ENCODE peak calls at places on chromosome 1, in seven cellular contexts. One of them, this sample, is unnamed.
A peak's percentile ranks its signal among the peaks of the same experiment; 100 is the strongest.

GRCh38 chr1:167689569-167689925 is 32.2 kb upstream of the MPZL1 start:
- DNase-seq in fibroblast of the conjunctiva: no peak
- DNase-seq in stimulated activated CD8-positive, alpha-beta memory T cell treated with anti-CD3 and anti-CD28 coated beads, Interleukin-2, amount 100 ng/mL, for 1 hour: no peak
- DNase-seq in fibroblast of lung: no peak
- DNase-seq in iris pigment epithelial cell: peak; percentile 41
- DNase-seq in Calu3: no peak
- DNase-seq in HS-5: peak; percentile 54
- DNase-seq in this sample: no peak

GRCh38 chr1:173152585-173152984 is 54.5 kb downstream of the TNFSF4 start:
- DNase-seq in fibroblast of the conjunctiva: no peak
- DNase-seq in stimulated activated CD8-positive, alpha-beta memory T cell treated with anti-CD3 and anti-CD28 coated beads, Interleukin-2, amount 100 ng/mL, for 1 hour: no peak
- DNase-seq in fibroblast of lung: no peak
- DNase-seq in iris pigment epithelial cell: no peak
- DNase-seq in Calu3: no peak
- DNase-seq in HS-5: no peak
- DNase-seq in this sample: no peak

GRCh38 chr1:10669570-10669969 is 126.9 kb downstream of the CASZ1 start:
- DNase-seq in fibroblast of the conjunctiva: no peak
- DNase-seq in stimulated activated CD8-positive, alpha-beta memory T cell treated with anti-CD3 and anti-CD28 coated beads, Interleukin-2, amount 100 ng/mL, for 1 hour: no peak
- DNase-seq in fibroblast of lung: no peak
- DNase-seq in iris pigment epithelial cell: no peak
- DNase-seq in Calu3: no peak
- DNase-seq in HS-5: no peak
- DNase-seq in this sample: no peak

GRCh38 chr1:77370588-77371306 is 88.9 kb downstream of the AK5 start:
- DNase-seq in fibroblast of the conjunctiva: peak; percentile 32
- DNase-seq in stimulated activated CD8-positive, alpha-beta memory T cell treated with anti-CD3 and anti-CD28 coated beads, Interleukin-2, amount 100 ng/mL, for 1 hour: no peak
- DNase-seq in fibroblast of lung: peak; percentile 93
- DNase-seq in iris pigment epithelial cell: peak; percentile 92
- DNase-seq in Calu3: no peak
- DNase-seq in HS-5: peak; percentile 83
- DNase-seq in this sample: no peak

GRCh38 chr1:161176468-161177111 is 717 bp downstream of the B4GALT3 start:
- DNase-seq in fibroblast of the conjunctiva: no peak
- DNase-seq in stimulated activated CD8-positive, alpha-beta memory T cell treated with anti-CD3 and anti-CD28 coated beads, Interleukin-2, amount 100 ng/mL, for 1 hour: no peak
- DNase-seq in fibroblast of lung: no peak
- DNase-seq in iris pigment epithelial cell: no peak
- DNase-seq in Calu3: no peak
- DNase-seq in HS-5: no peak
- DNase-seq in this sample: no peak

GRCh38 chr1:39089811-39090519 is 63.8 kb downstream of the NDUFS5 start:
- DNase-seq in fibroblast of the conjunctiva: no peak
- DNase-seq in stimulated activated CD8-positive, alpha-beta memory T cell treated with anti-CD3 and anti-CD28 coated beads, Interleukin-2, amount 100 ng/mL, for 1 hour: no peak
- DNase-seq in fibroblast of lung: no peak
- DNase-seq in iris pigment epithelial cell: peak; percentile 33
- DNase-seq in Calu3: no peak
- DNase-seq in HS-5: no peak
- DNase-seq in this sample: no peak

GRCh38 chr1:244704107-244704506 is 51.2 kb downstream of the DESI2 start:
- DNase-seq in fibroblast of the conjunctiva: no peak
- DNase-seq in stimulated activated CD8-positive, alpha-beta memory T cell treated with anti-CD3 and anti-CD28 coated beads, Interleukin-2, amount 100 ng/mL, for 1 hour: no peak
- DNase-seq in fibroblast of lung: no peak
- DNase-seq in iris pigment epithelial cell: no peak
- DNase-seq in Calu3: no peak
- DNase-seq in HS-5: no peak
- DNase-seq in this sample: no peak

GRCh38 chr1:110524311-110525249 is 5.6 kb upstream of the KCNA10 start:
- DNase-seq in fibroblast of the conjunctiva: peak; percentile 22
- DNase-seq in stimulated activated CD8-positive, alpha-beta memory T cell treated with anti-CD3 and anti-CD28 coated beads, Interleukin-2, amount 100 ng/mL, for 1 hour: no peak
- DNase-seq in fibroblast of lung: peak; percentile 48
- DNase-seq in iris pigment epithelial cell: peak; percentile 49
- DNase-seq in Calu3: peak; percentile 37
- DNase-seq in HS-5: no peak
- DNase-seq in this sample: no peak

GRCh38 chr1:17538428-17539130 is 919 bp upstream of the ARHGEF10L start:
- DNase-seq in fibroblast of the conjunctiva: no peak
- DNase-seq in stimulated activated CD8-positive, alpha-beta memory T cell treated with anti-CD3 and anti-CD28 coated beads, Interleukin-2, amount 100 ng/mL, for 1 hour: no peak
- DNase-seq in fibroblast of lung: peak; percentile 25
- DNase-seq in iris pigment epithelial cell: peak; percentile 36
- DNase-seq in Calu3: no peak
- DNase-seq in HS-5: no peak
- DNase-seq in this sample: no peak

GRCh38 chr1:183580281-183580682 is 10.0 kb downstream of the NCF2 start:
- DNase-seq in fibroblast of the conjunctiva: no peak
- DNase-seq in stimulated activated CD8-positive, alpha-beta memory T cell treated with anti-CD3 and anti-CD28 coated beads, Interleukin-2, amount 100 ng/mL, for 1 hour: no peak
- DNase-seq in fibroblast of lung: no peak
- DNase-seq in iris pigment epithelial cell: no peak
- DNase-seq in Calu3: no peak
- DNase-seq in HS-5: no peak
- DNase-seq in this sample: no peak

GRCh38 chr1:204478921-204479320 is 15.7 kb downstream of the PIK3C2B start:
- DNase-seq in fibroblast of the conjunctiva: no peak
- DNase-seq in stimulated activated CD8-positive, alpha-beta memory T cell treated with anti-CD3 and anti-CD28 coated beads, Interleukin-2, amount 100 ng/mL, for 1 hour: no peak
- DNase-seq in fibroblast of lung: no peak
- DNase-seq in iris pigment epithelial cell: no peak
- DNase-seq in Calu3: no peak
- DNase-seq in HS-5: no peak
- DNase-seq in this sample: no peak

GRCh38 chr1:2133039-2133878 is 61.3 kb downstream of the FAAP20 start:
- DNase-seq in fibroblast of the conjunctiva: peak; percentile 99
- DNase-seq in stimulated activated CD8-positive, alpha-beta memory T cell treated with anti-CD3 and anti-CD28 coated beads, Interleukin-2, amount 100 ng/mL, for 1 hour: peak; percentile 90
- DNase-seq in fibroblast of lung: peak; percentile 99
- DNase-seq in iris pigment epithelial cell: peak; percentile 97
- DNase-seq in Calu3: no peak
- DNase-seq in HS-5: peak; percentile 88
- DNase-seq in this sample: peak; percentile 83

GRCh38 chr1:155305881-155306391 is 2.7 kb upstream of the FDPS start:
- DNase-seq in fibroblast of the conjunctiva: no peak
- DNase-seq in stimulated activated CD8-positive, alpha-beta memory T cell treated with anti-CD3 and anti-CD28 coated beads, Interleukin-2, amount 100 ng/mL, for 1 hour: no peak
- DNase-seq in fibroblast of lung: no peak
- DNase-seq in iris pigment epithelial cell: no peak
- DNase-seq in Calu3: no peak
- DNase-seq in HS-5: no peak
- DNase-seq in this sample: no peak

GRCh38 chr1:105793541-105794146 is 1262.8 kb upstream of the PRMT6 start:
- DNase-seq in fibroblast of the conjunctiva: peak; percentile 3
- DNase-seq in stimulated activated CD8-positive, alpha-beta memory T cell treated with anti-CD3 and anti-CD28 coated beads, Interleukin-2, amount 100 ng/mL, for 1 hour: no peak
- DNase-seq in fibroblast of lung: peak; percentile 8
- DNase-seq in iris pigment epithelial cell: peak; percentile 7
- DNase-seq in Calu3: peak; percentile 30
- DNase-seq in HS-5: peak; percentile 34
- DNase-seq in this sample: no peak

GRCh38 chr1:21514245-21514644 is 5.0 kb downstream of the ALPL start:
- DNase-seq in fibroblast of the conjunctiva: no peak
- DNase-seq in stimulated activated CD8-positive, alpha-beta memory T cell treated with anti-CD3 and anti-CD28 coated beads, Interleukin-2, amount 100 ng/mL, for 1 hour: no peak
- DNase-seq in fibroblast of lung: no peak
- DNase-seq in iris pigment epithelial cell: no peak
- DNase-seq in Calu3: no peak
- DNase-seq in HS-5: no peak
- DNase-seq in this sample: no peak

GRCh38 chr1:75732703-75733102 is 8.2 kb downstream of the ACADM start:
- DNase-seq in fibroblast of the conjunctiva: no peak
- DNase-seq in stimulated activated CD8-positive, alpha-beta memory T cell treated with anti-CD3 and anti-CD28 coated beads, Interleukin-2, amount 100 ng/mL, for 1 hour: no peak
- DNase-seq in fibroblast of lung: no peak
- DNase-seq in iris pigment epithelial cell: no peak
- DNase-seq in Calu3: no peak
- DNase-seq in HS-5: no peak
- DNase-seq in this sample: no peak

GRCh38 chr1:201593200-201593828 is 54.4 kb downstream of the NAV1 start:
- DNase-seq in fibroblast of the conjunctiva: peak; percentile 96
- DNase-seq in stimulated activated CD8-positive, alpha-beta memory T cell treated with anti-CD3 and anti-CD28 coated beads, Interleukin-2, amount 100 ng/mL, for 1 hour: no peak
- DNase-seq in fibroblast of lung: peak; percentile 97
- DNase-seq in iris pigment epithelial cell: peak; percentile 88
- DNase-seq in Calu3: no peak
- DNase-seq in HS-5: peak; percentile 58
- DNase-seq in this sample: no peak

GRCh38 chr1:159598196-159598595 is 10.6 kb downstream of the APCS start:
- DNase-seq in fibroblast of the conjunctiva: no peak
- DNase-seq in stimulated activated CD8-positive, alpha-beta memory T cell treated with anti-CD3 and anti-CD28 coated beads, Interleukin-2, amount 100 ng/mL, for 1 hour: no peak
- DNase-seq in fibroblast of lung: peak; percentile 8
- DNase-seq in iris pigment epithelial cell: peak; percentile 98
- DNase-seq in Calu3: peak; percentile 54
- DNase-seq in HS-5: peak; percentile 98
- DNase-seq in this sample: peak; percentile 90

GRCh38 chr1:33097137-33097611 is 16.2 kb downstream of the AZIN2 start:
- DNase-seq in fibroblast of the conjunctiva: no peak
- DNase-seq in stimulated activated CD8-positive, alpha-beta memory T cell treated with anti-CD3 and anti-CD28 coated beads, Interleukin-2, amount 100 ng/mL, for 1 hour: no peak
- DNase-seq in fibroblast of lung: peak; percentile 41
- DNase-seq in iris pigment epithelial cell: peak; percentile 74
- DNase-seq in Calu3: no peak
- DNase-seq in HS-5: no peak
- DNase-seq in this sample: no peak

GRCh38 chr1:160058087-160058486 is 11.9 kb downstream of the KCNJ10 start:
- DNase-seq in fibroblast of the conjunctiva: no peak
- DNase-seq in stimulated activated CD8-positive, alpha-beta memory T cell treated with anti-CD3 and anti-CD28 coated beads, Interleukin-2, amount 100 ng/mL, for 1 hour: no peak
- DNase-seq in fibroblast of lung: peak; percentile 6
- DNase-seq in iris pigment epithelial cell: peak; percentile 17
- DNase-seq in Calu3: no peak
- DNase-seq in HS-5: no peak
- DNase-seq in this sample: no peak

GRCh38 chr1:187275346-187275745 is 446.6 kb downstream of the PLA2G4A start:
- DNase-seq in fibroblast of the conjunctiva: no peak
- DNase-seq in stimulated activated CD8-positive, alpha-beta memory T cell treated with anti-CD3 and anti-CD28 coated beads, Interleukin-2, amount 100 ng/mL, for 1 hour: no peak
- DNase-seq in fibroblast of lung: no peak
- DNase-seq in iris pigment epithelial cell: no peak
- DNase-seq in Calu3: no peak
- DNase-seq in HS-5: no peak
- DNase-seq in this sample: no peak